ENCODE peak calls at places on chromosomes 7 and 10, in eight cellular contexts. L is ACHN, T is activated T-cell treated with anti-CD3 and anti-CD28 coated beads for 1 hour, C is H1, X is H54, V is breast epithelium, R is MCF 10A, J is HTR-8/SVneo. D is an unnamed sample.
A peak's percentile ranks its signal among the peaks of the same experiment; 100 is the strongest.

GRCh38 chr10:132532784-132533560 is 4.6 kb upstream of the INPP5A start:
- DNase-seq in L (peak; percentile 84), T (no peak), C (no peak), X (peak; percentile 76), V (no peak), R (peak; percentile 85), J (peak; percentile 71), D (peak; percentile 25)

GRCh38 chr7:55178863-55179773 is 160.3 kb downstream of the EGFR start:
- DNase-seq in L (no peak), T (no peak), C (no peak), X (no peak), V (no peak), R (no peak), J (no peak), D (no peak)

GRCh38 chr7:81598951-81599350 is 170.9 kb downstream of the HGF start:
- DNase-seq in L (no peak), T (no peak), C (no peak), X (no peak), V (no peak), R (no peak), J (no peak), D (no peak)

GRCh38 chr7:32264667-32265284 is 194.6 kb upstream of the PDE1C start:
- DNase-seq in L (no peak), T (no peak), C (no peak), X (no peak), V (peak; percentile 39), R (no peak), J (no peak), D (no peak)

GRCh38 chr7:98278408-98278807 is 3.1 kb upstream of the BRI3 start:
- DNase-seq in L (no peak), T (no peak), C (no peak), X (no peak), V (no peak), R (no peak), J (no peak), D (no peak)

GRCh38 chr7:105594034-105594433 is 12.7 kb upstream of the EFCAB10 start:
- DNase-seq in L (no peak), T (no peak), C (no peak), X (no peak), V (no peak), R (no peak), J (no peak), D (no peak)

GRCh38 chr10:126283307-126283706 is 105.0 kb downstream of the ADAM12 start:
- DNase-seq in L (no peak), T (no peak), C (no peak), X (no peak), V (no peak), R (no peak), J (no peak), D (no peak)

GRCh38 chr10:124632064-124632531 is 112.1 kb downstream of the FAM53B start:
- DNase-seq in L (no peak), T (peak; percentile 41), C (no peak), X (no peak), V (peak; percentile 92), R (peak; percentile 22), J (no peak), D (no peak)

GRCh38 chr7:27423290-27423689 is 180.7 kb downstream of the EVX1 start:
- DNase-seq in L (peak; percentile 15), T (no peak), C (no peak), X (no peak), V (peak; percentile 63), R (peak; percentile 90), J (no peak), D (no peak)

GRCh38 chr7:111510584-111511378 is 51.5 kb downstream of the IMMP2L start:
- DNase-seq in L (no peak), T (no peak), C (no peak), X (no peak), V (no peak), R (no peak), J (no peak), D (no peak)

GRCh38 chr7:24709585-24710360 is 47.5 kb downstream of the GSDME start:
- DNase-seq in L (no peak), T (no peak), C (no peak), X (no peak), V (no peak), R (no peak), J (no peak), D (no peak)

GRCh38 chr7:107372298-107372697 is 97.6 kb upstream of the GPR22 start:
- DNase-seq in L (no peak), T (no peak), C (no peak), X (no peak), V (no peak), R (peak; percentile 6), J (no peak), D (no peak)

GRCh38 chr10:18005781-18006456 is 54.2 kb downstream of the SLC39A12 start:
- DNase-seq in L (no peak), T (no peak), C (no peak), X (no peak), V (no peak), R (peak; percentile 91), J (peak; percentile 10), D (no peak)

GRCh38 chr7:154827007-154827406 is 175.9 kb downstream of the PAXIP1 start:
- DNase-seq in L (no peak), T (no peak), C (no peak), X (no peak), V (no peak), R (no peak), J (no peak), D (no peak)

GRCh38 chr10:69742928-69743602 is 58.6 kb upstream of the COL13A1 start:
- DNase-seq in L (peak; percentile 47), T (no peak), C (peak; percentile 19), X (peak; percentile 47), V (no peak), R (peak; percentile 48), J (no peak), D (no peak)

GRCh38 chr10:89516149-89516832 is 19.1 kb downstream of the SLC16A12 start:
- DNase-seq in L (peak; percentile 88), T (no peak), C (no peak), X (peak; percentile 63), V (peak; percentile 46), R (peak; percentile 64), J (no peak), D (no peak)

GRCh38 chr10:78634389-78634815 is 434.4 kb upstream of the ZMIZ1 start:
- DNase-seq in L (no peak), T (no peak), C (peak; percentile 29), X (peak; percentile 59), V (no peak), R (peak; percentile 50), J (peak; percentile 33), D (no peak)

GRCh38 chr7:94135180-94135579 is 131.0 kb upstream of the BET1 start:
- DNase-seq in L (no peak), T (no peak), C (no peak), X (no peak), V (no peak), R (no peak), J (no peak), D (no peak)